ENCODE peak calls at places on chromosomes 16 and 17, in six cellular contexts. V, N, E, L, B and I are unnamed samples.

GRCh38 chr17:76147211-76148014 is 6.4 kb upstream of the FOXJ1 start:
- DNase-seq in V (no peak), N (no peak), E (no peak), L (no peak), B (no peak), I (no peak)

GRCh38 chr17:68732301-68732749 is 131.2 kb upstream of the FAM20A start:
- DNase-seq in V (no peak), N (no peak), E (no peak), L (no peak), B (no peak), I (no peak)

GRCh38 chr17:64354396-64354795 is 36.3 kb downstream of the PECAM1 start:
- DNase-seq in V (peak), N (no peak), E (no peak), L (no peak), B (no peak), I (no peak)

GRCh38 chr17:17112628-17113200 is 70.5 kb downstream of the MPRIP start:
- DNase-seq in V (no peak), N (no peak), E (no peak), L (no peak), B (no peak), I (no peak)

GRCh38 chr17:65987988-65988387 is 203.9 kb downstream of the CEP112 start:
- DNase-seq in V (no peak), N (no peak), E (no peak), L (peak), B (no peak), I (no peak)

GRCh38 chr17:62619413-62620155 is 7.9 kb upstream of the MRC2 start:
- DNase-seq in V (peak), N (no peak), E (no peak), L (no peak), B (no peak), I (no peak)

GRCh38 chr16:75003931-75004330 is 5.1 kb downstream of the ZNRF1 start:
- DNase-seq in V (peak), N (no peak), E (peak), L (no peak), B (no peak), I (no peak)

GRCh38 chr17:63134867-63135266 is 168.8 kb downstream of the TANC2 start:
- DNase-seq in V (no peak), N (no peak), E (no peak), L (no peak), B (no peak), I (no peak)

GRCh38 chr17:57968456-57968855 is 13.2 kb upstream of the CUEDC1 start:
- DNase-seq in V (peak), N (no peak), E (no peak), L (no peak), B (no peak), I (peak)

GRCh38 chr16:81326971-81327370 is 12.2 kb downstream of the GAN start:
- DNase-seq in V (no peak), N (no peak), E (no peak), L (no peak), B (no peak), I (no peak)

GRCh38 chr17:6304894-6305612 is 129.9 kb downstream of the AIPL1 start:
- DNase-seq in V (no peak), N (no peak), E (no peak), L (no peak), B (no peak), I (no peak)

GRCh38 chr16:1137604-1138003 is 15.3 kb upstream of the CACNA1H start:
- DNase-seq in V (no peak), N (no peak), E (no peak), L (peak), B (no peak), I (no peak)

GRCh38 chr16:14489460-14489859 is 140.6 kb downstream of the PARN start:
- DNase-seq in V (no peak), N (no peak), E (peak), L (no peak), B (no peak), I (no peak)

GRCh38 chr16:83972256-83973008 is 4.4 kb downstream of the NECAB2 start:
- DNase-seq in V (no peak), N (no peak), E (no peak), L (no peak), B (no peak), I (no peak)

GRCh38 chr16:7364054-7364407 is 31.4 kb downstream of the RBFOX1 start:
- DNase-seq in V (no peak), N (no peak), E (no peak), L (no peak), B (no peak), I (no peak)

GRCh38 chr16:4790871-4791270 is 2.7 kb upstream of the SEPTIN12 start:
- DNase-seq in V (no peak), N (no peak), E (no peak), L (no peak), B (no peak), I (no peak)

GRCh38 chr17:16462070-16462864 is 29.7 kb downstream of the LRRC75A start:
- DNase-seq in V (no peak), N (no peak), E (no peak), L (no peak), B (no peak), I (no peak)

GRCh38 chr16:10738231-10739077 is 5.2 kb upstream of the NUBP1 start:
- DNase-seq in V (peak), N (peak), E (no peak), L (peak), B (no peak), I (peak)

GRCh38 chr17:17972952-17973254 is 241 bp downstream of the DRC3 start:
- DNase-seq in V (no peak), N (no peak), E (no peak), L (no peak), B (no peak), I (no peak)

GRCh38 chr17:80811181-80812105 is 180.2 kb upstream of the CHMP6 start:
- DNase-seq in V (peak), N (no peak), E (no peak), L (no peak), B (no peak), I (no peak)

GRCh38 chr17:36979585-36979941 is 30.8 kb downstream of the AATF start:
- DNase-seq in V (no peak), N (no peak), E (no peak), L (no peak), B (no peak), I (no peak)

GRCh38 chr17:78726471-78727010 is 55.5 kb downstream of the CYTH1 start:
- DNase-seq in V (peak), N (no peak), E (no peak), L (no peak), B (no peak), I (no peak)

GRCh38 chr17:78728495-78728894 is 53.6 kb downstream of the CYTH1 start:
- DNase-seq in V (no peak), N (no peak), E (no peak), L (no peak), B (no peak), I (no peak)

GRCh38 chr17:78727057-78727456 is 55.0 kb downstream of the CYTH1 start:
- DNase-seq in V (no peak), N (no peak), E (no peak), L (no peak), B (no peak), I (no peak)

GRCh38 chr17:78729636-78730035 is 52.4 kb downstream of the CYTH1 start:
- DNase-seq in V (peak), N (no peak), E (no peak), L (no peak), B (no peak), I (no peak)

DNA sequence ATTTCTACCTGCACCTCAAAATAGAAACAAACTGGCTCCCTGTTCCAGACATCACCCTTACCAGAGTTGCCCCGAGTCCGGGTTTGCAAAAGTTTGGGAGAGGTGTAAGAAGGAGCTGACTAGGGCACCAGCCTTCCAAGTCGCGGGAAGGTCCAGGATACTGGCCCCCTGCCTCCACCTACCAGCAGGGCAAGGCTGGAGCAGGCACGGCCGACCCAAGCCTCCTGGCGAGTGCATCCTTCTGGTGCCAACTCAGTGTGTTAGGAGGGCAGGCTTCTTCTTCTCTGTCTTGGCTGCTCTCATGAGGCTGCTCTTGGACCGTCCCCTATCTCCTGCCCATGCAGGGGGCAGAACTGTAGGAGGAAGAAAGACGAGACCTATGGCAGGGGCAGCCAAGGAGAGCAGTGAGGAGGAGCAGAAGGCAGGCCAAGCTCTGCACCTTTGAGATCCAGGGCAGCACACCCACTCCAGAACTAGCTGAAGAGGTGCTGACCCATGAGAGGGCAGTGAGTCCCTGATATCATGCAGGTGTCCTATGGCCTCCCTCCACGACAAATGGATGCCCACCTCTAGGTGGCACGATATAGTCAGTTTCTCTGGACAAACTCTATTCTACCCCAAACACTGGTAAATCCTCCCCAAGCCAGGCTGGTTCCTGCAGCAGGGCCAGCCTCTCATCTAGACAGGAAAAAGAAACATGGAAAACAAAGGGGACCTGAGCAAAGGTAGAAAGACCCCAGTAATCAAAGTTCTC is 54.4 kb downstream of the CYTH1 start:
- DNase-seq in V (peak), N (no peak), E (no peak), L (no peak), B (no peak), I (no peak)
- TF ChIP-seq CTCF in V (no peak), N (no peak), E (no peak), L (no peak), B (no peak), I (no peak)

GRCh38 chr17:4201231-4201630 is 58.2 kb downstream of the CYB5D2 start:
- DNase-seq in V (peak), N (no peak), E (no peak), L (no peak), B (no peak), I (no peak)

GRCh38 chr17:4204190-4204589 is 59.6 kb downstream of the ANKFY1 start:
- DNase-seq in V (peak), N (no peak), E (no peak), L (peak), B (no peak), I (no peak)

GRCh38 chr17:4195306-4195705 is 52.3 kb downstream of the CYB5D2 start:
- DNase-seq in V (peak), N (no peak), E (no peak), L (peak), B (no peak), I (no peak)

GRCh38 chr17:4198995-4199394 is 56.0 kb downstream of the CYB5D2 start:
- DNase-seq in V (peak), N (no peak), E (no peak), L (no peak), B (no peak), I (no peak)

DNA sequence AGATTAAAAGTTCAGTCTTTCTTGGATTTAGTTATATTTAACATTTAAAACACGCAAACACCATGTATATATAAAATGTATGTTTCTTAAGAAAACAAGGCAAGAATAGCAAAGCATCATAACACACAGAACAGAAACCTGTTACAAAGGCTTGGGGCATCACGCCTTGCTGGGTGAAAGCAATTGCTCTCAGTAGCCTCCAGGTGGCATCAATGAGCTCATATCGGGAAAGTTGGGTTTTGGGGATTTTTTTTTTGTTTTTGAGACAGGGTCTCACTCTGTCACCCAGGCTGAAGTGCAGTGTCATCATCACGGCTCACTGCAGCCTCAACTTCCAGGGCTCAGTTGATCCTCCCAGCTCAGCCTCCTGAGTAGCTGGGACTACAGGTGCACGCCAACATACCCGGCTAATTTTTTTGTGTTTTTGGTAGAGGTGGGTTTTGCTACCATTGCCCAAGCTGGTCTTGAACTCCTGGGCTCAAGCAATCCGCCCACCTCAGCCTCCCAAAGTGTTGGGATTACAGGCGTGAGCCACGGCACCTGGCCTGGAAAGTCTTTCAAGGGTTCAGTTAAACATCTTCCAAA is 56.9 kb downstream of the CYB5D2 start:
- DNase-seq in V (peak), N (no peak), E (peak), L (no peak), B (no peak), I (no peak)
- TF ChIP-seq CTCF in V (no peak), N (peak), E (peak), L (peak), B (peak), I (peak)

GRCh38 chr17:82129095-82129494 is 31.1 kb upstream of the FASN start:
- DNase-seq in V (no peak), N (no peak), E (no peak), L (no peak), B (no peak), I (no peak)
- TF ChIP-seq CTCF in V (no peak), N (no peak), E (peak), L (peak), B (no peak), I (no peak)

DNA sequence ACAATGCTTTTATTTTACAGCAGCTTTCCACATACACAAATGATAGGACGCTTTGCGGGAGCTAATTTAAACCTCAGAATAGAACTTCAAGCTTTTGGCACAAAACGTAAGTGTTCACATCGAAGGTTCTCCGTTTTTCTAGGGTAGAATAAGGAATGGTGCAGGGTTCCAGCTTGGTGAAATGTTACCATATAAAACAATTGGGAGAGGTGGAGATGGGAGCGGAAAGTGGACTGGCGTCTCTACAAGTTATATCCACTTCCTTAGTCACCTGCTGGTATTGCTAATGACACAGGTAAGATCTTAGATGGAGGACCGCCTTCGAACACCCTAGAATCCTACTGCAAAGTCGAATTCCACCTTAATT is 1.7 kb upstream of the NXN start:
- DNase-seq in V (no peak), N (no peak), E (no peak), L (no peak), B (no peak), I (no peak)
- TF ChIP-seq CTCF in V (no peak), N (no peak), E (no peak), L (no peak), B (no peak), I (no peak)

GRCh38 chr17:47266782-47267181 is 13.2 kb downstream of the ITGB3 start:
- DNase-seq in V (no peak), N (no peak), E (no peak), L (peak), B (no peak), I (no peak)
- TF ChIP-seq CTCF in V (no peak), N (no peak), E (no peak), L (no peak), B (no peak), I (no peak)

GRCh38 chr16:28324235-28324886 is 32.0 kb downstream of the SBK1 start:
- DNase-seq in V (no peak), N (no peak), E (no peak), L (no peak), B (no peak), I (no peak)

GRCh38 chr16:28320023-28320561 is 27.8 kb downstream of the SBK1 start:
- DNase-seq in V (no peak), N (no peak), E (no peak), L (no peak), B (no peak), I (no peak)

GRCh38 chr16:28320741-28321140 is 28.4 kb downstream of the SBK1 start:
- DNase-seq in V (no peak), N (no peak), E (no peak), L (no peak), B (no peak), I (no peak)

GRCh38 chr16:28319476-28320022 is 27.2 kb downstream of the SBK1 start:
- DNase-seq in V (no peak), N (no peak), E (no peak), L (no peak), B (no peak), I (no peak)

DNA sequence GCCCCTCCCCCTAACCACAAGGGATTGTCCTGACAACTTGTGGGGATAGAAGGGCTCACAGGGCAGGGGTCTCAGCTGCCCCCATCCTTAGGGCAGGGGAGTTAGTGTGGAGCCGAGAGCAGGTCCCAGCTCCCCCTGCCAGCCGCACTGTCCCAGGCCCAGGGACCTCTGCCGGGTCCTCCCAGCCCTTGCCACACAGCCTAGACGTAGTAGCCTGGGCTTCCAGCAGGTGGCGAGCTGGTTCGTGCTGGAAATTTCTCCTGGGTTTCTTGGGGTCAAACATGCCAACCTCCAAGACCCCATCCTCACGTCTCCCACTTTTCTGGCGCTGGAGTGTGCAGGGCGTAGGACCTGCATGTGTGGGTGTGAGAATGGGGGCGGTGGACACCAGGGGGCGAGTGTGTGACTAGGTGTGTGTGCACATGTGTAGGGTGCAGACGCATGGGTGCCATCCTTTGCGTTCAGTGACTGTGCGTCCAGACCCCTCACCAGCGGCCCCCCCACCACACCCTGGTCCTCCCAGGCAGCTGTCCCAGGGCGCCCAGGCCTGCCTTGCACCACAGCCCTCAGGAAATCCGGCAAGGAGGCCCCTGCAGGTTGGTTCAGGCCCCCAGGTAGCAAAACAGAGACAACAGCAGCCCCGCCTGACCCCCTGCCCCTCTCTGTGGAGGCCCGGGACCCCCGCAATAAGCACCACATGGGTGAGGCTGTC is 29.5 kb downstream of the SBK1 start:
- DNase-seq in V (no peak), N (no peak), E (peak), L (peak), B (no peak), I (no peak)
- TF ChIP-seq CTCF in V (no peak), N (peak), E (peak), L (peak), B (peak), I (peak)

GRCh38 chr16:87851141-87851587 is 18.1 kb downstream of the SLC7A5 start:
- DNase-seq in V (no peak), N (no peak), E (no peak), L (no peak), B (no peak), I (no peak)
- TF ChIP-seq CTCF in V (no peak), N (no peak), E (peak), L (no peak), B (no peak), I (no peak)

GRCh38 chr17:7393613-7394451 is 493 bp downstream of the PLSCR3 start:
- DNase-seq in V (no peak), N (no peak), E (no peak), L (no peak), B (peak), I (no peak)
- TF ChIP-seq CTCF in V (no peak), N (no peak), E (no peak), L (peak), B (peak), I (no peak)

DNA sequence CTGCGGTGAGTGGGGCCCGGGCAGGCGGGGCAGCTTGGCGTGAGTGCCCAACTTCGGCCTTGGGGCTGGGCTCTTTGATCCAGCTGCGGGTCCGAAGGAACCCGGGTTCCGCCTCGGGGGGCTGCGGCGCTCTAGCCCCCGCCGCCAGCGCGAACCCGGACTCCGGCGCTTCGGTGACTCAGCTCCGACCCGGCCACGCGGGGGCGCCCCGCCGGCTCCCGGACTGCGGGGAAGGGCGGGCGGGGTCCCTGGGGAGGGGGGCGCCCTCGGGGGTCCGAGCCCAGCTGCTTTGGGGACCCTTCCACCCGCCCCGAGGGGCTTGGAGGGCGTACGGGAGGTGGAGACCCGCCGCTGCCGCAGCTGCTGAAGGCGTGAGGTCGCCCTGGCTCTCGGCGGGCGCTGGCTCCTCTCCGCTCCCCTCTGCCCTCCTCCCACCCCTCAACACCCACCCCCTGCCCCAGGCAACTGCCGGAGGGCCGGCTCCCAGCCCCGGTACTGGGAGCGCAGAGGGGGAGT is 461 bp downstream of the CPNE2 start:
- DNase-seq in V (peak), N (no peak), E (peak), L (no peak), B (peak), I (no peak)
- TF ChIP-seq CTCF in V (no peak), N (peak), E (peak), L (peak), B (peak), I (no peak)